ENCODE peak calls at places on chromosomes 16 and 17, in seven cellular contexts. O is upper lobe of left lung, G is pancreas, K is mucosa of descending colon, R is fibroblast of mammary gland, P is PC-3, V is Peyer's patch. M is an unnamed sample.

GRCh38 chr17:74180336-74180735 is 23.1 kb upstream of the RPL38 start:
- DNase-seq in P (no peak), R (no peak), G (no peak), O (no peak), K (no peak), V (no peak), M (no peak)

GRCh38 chr16:87747626-87748025 is 18.2 kb downstream of the KLHDC4 start:
- DNase-seq in R (no peak), G (no peak), K (no peak), V (no peak), O (no peak), P (no peak), M (no peak)

GRCh38 chr17:3906881-3907280 is 9.4 kb downstream of the P2RX1 start:
- DNase-seq in O (no peak), V (no peak), P (no peak), K (no peak), R (no peak), G (no peak), M (no peak)

GRCh38 chr17:38605852-38606645 is at the start of gene SRCIN1:
- DNase-seq in P (peak), G (peak), K (peak), V (peak), R (no peak), O (peak), M (no peak)

GRCh38 chr17:52027081-52027480 is 131.4 kb downstream of the CA10 start:
- DNase-seq in P (peak), R (no peak), G (no peak), V (no peak), K (no peak), O (no peak), M (no peak)

GRCh38 chr16:52435573-52435972 is 111.4 kb downstream of the TOX3 start:
- DNase-seq in K (no peak), G (no peak), V (no peak), O (no peak), P (no peak), R (no peak), M (no peak)

GRCh38 chr17:75872434-75873351 is 5.7 kb downstream of the TRIM47 start:
- DNase-seq in K (peak), V (peak), R (peak), G (no peak), P (peak), O (no peak), M (no peak)

GRCh38 chr16:84252214-84252613 is 12.4 kb upstream of the KCNG4 start:
- DNase-seq in G (no peak), K (no peak), V (no peak), P (no peak), R (no peak), O (no peak), M (no peak)

GRCh38 chr17:74633261-74633783 is 9.8 kb upstream of the CD300E start:
- DNase-seq in K (no peak), G (no peak), V (no peak), P (no peak), O (no peak), R (no peak), M (no peak)

GRCh38 chr17:82231562-82232321 is 2.9 kb downstream of the SLC16A3 start:
- DNase-seq in K (peak), R (peak), P (peak), O (peak), G (peak), V (peak), M (no peak)

GRCh38 chr17:4998666-4999428 is 1.1 kb downstream of the KIF1C start:
- DNase-seq in V (peak), G (peak), K (peak), R (no peak), O (peak), P (peak), M (no peak)

GRCh38 chr16:19167710-19168172 is 299 bp upstream of the SYT17 start:
- DNase-seq in G (peak), P (peak), V (peak), K (peak), R (peak), O (peak), M (no peak)

GRCh38 chr16:2427526-2427925 is 1.7 kb upstream of the CCNF start:
- DNase-seq in K (no peak), P (no peak), V (no peak), O (no peak), R (no peak), G (no peak), M (no peak)

GRCh38 chr16:2428787-2429036 is 535 bp upstream of the CCNF start:
- DNase-seq in R (no peak), K (no peak), G (no peak), P (no peak), V (no peak), O (no peak), M (no peak)

GRCh38 chr16:2428051-2428786 is 1.0 kb upstream of the CCNF start:
- DNase-seq in R (peak), G (peak), V (peak), O (no peak), K (peak), P (peak), M (no peak)

GRCh38 chr16:2429771-2430663 is 770 bp downstream of the CCNF start:
- DNase-seq in G (no peak), O (no peak), V (no peak), R (no peak), K (peak), P (peak), M (no peak)

DNA sequence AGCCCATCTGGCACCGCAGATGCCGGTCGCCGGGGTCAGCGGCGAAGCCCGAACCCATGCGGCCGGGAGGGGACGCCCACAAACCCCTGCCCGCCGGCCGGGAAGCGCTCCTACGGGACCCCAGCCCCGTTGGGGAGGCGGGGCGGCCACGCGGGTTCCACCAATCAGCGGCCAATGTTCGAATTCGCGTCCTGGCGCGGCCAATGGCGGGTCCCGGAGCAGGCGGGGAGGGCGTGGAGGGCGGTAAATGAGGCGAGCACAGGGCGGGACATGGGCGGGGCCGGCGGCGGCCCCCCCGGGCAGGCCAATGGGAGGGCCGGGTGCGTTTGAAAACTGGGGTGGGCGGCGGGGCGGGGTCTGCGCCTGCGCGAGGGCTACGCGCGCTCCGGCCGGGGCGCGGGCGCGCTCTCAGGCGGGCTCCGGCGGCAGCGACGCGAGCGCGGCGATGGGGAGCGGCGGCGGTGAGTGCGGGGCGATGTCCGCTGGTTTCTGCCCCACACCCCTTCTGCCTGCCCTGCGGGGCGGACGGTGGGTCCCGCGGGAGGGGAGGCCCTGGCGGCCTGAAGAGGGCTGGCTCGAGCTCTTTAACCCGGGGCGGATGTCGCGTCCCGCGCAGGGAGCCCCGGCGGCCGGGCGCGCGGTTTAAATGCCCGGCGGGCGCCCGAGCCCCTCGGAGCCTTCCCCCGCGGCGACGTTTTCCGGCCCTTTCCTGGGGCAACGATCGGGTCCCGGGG is at the start of gene CCNF:
- DNase-seq in P (peak), G (peak), V (peak), R (peak), K (peak), O (peak), M (peak)
- TF ChIP-seq CTCF in P (no peak), G (no peak), V (peak), R (no peak), K (no peak), O (peak), M (no peak)

GRCh38 chr17:30600830-30601494 is 123.8 kb downstream of the GOSR1 start:
- DNase-seq in O (no peak), R (peak), K (peak), P (peak), G (peak), V (no peak), M (no peak)

GRCh38 chr17:30599424-30600061 is 122.3 kb downstream of the GOSR1 start:
- DNase-seq in K (peak), G (no peak), P (no peak), V (no peak), R (no peak), O (no peak), M (no peak)

GRCh38 chr17:30594223-30594952 is 117.2 kb downstream of the GOSR1 start:
- DNase-seq in O (no peak), K (no peak), G (no peak), V (no peak), P (no peak), R (no peak), M (no peak)

GRCh38 chr17:30600062-30600829 is 123.0 kb downstream of the GOSR1 start:
- DNase-seq in O (peak), P (peak), V (peak), K (peak), R (peak), G (peak), M (no peak)

GRCh38 chr17:30597776-30598288 is 120.6 kb downstream of the GOSR1 start:
- DNase-seq in R (peak), G (no peak), P (no peak), O (no peak), V (no peak), K (no peak), M (no peak)
- H3K4me3 ChIP-seq in R (no peak), G (no peak), P (no peak), O (no peak), V (no peak), K (no peak), M (no peak)

DNA sequence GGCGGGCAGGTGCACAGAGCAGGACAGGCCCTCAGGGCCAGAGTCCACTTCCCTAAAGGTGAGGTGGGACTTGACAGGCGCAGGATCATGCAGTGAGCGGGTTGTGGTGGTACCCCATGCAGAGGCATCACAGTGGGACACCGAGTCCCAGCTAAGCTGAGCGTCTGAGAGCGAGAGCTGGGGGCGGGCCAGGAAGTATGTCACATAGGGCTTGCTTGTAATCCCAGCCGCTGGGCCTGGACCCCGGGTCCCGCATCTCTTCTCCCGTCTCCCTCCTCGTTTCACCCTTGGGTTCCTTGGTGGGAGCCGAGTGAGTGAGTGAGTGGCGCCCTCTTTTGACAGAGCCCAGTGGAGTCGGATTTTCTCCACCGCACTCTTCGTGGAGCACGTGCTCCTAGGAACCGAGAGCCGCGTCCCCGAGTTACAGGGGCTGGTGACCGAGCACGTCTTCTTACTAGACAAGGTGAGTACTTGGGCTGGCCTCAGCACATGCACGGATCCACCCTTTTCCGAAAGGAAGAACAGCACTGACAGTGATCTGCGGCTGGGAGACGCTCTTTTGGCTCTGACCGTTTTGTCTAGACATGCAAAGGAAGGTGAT is 50.8 kb upstream of the ENDOV start:
- DNase-seq in G (peak), P (peak), V (peak), O (peak), K (peak), R (peak), M (no peak)
- TF ChIP-seq CTCF in G (no peak), P (peak), V (peak), O (no peak), K (no peak), R (peak), M (peak)

GRCh38 chr16:5296163-5296562 is 198.6 kb upstream of the EEF2KMT start:
- DNase-seq in R (no peak), O (no peak), G (no peak), K (no peak), P (no peak), V (no peak), M (no peak)

GRCh38 chr16:5302372-5303114 is 204.9 kb upstream of the EEF2KMT start:
- DNase-seq in K (no peak), O (no peak), G (no peak), P (no peak), V (no peak), R (no peak), M (no peak)

GRCh38 chr16:5298202-5298601 is 200.6 kb upstream of the EEF2KMT start:
- DNase-seq in K (no peak), P (no peak), R (no peak), O (no peak), G (no peak), V (no peak), M (no peak)
- H3K4me3 ChIP-seq in K (no peak), P (no peak), R (no peak), O (no peak), G (no peak), V (no peak), M (no peak)

DNA sequence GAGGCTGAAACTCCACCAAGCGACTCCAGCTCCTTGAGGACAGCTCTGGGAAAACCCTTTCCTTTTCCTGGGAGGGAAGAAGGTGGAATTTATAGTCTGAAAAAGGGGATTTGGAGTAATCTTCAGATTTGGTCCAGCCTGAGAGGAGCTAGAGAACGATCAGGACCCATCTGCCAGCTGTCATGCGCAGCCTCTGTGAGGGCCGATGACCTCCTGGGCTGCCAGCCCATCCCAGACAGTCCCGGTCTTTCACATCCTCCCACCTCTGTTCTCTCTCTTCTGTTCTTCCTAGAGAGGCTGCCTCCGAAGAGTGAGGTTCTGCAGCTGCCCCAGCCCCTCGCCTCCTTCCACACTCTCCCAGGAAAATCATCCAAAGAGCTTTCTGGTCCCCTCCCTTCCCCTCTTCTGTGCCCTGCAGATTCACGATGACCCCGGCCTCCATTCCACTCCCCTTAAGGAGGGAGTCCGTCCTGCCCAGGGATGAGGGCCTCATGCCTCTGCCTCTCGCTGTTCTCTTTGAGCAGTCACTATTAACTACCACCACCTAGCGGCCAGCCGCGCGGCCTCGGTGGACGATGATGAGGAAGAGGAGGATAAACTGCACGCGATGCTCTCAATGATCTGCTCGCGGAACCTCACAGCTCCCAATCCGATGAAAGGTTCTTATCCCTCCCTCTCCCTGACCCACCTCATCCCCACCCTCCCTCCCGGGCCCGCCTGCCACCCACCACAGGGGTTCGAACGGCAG is 29.6 kb downstream of the SGSM2 start:
- DNase-seq in R (no peak), G (no peak), K (no peak), O (no peak), V (no peak), P (no peak), M (no peak)
- TF ChIP-seq CTCF in R (no peak), G (no peak), K (no peak), O (no peak), V (no peak), P (no peak), M (no peak)

DNA sequence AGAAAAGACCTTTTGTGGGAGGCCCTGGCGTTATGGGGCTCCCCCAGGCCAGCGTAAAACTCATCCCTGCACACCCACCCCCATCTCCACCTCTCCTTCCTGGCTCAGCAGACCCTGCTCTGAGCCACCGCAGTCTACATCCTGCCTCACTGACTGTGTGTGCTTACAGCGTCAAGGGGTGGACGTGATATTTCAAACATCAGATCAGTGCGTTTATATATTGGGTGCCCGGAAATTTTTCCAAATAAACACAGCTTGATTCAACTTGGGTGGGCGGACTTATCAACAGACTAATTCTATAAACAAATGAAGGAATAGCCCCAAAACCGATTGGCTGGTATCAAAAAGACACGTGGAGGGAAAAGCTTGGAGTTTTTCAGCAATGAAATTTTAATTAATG is 293 bp upstream of the FOXL1 start:
- DNase-seq in V (no peak), G (no peak), O (no peak), P (no peak), K (peak), R (peak), M (no peak)
- H3K4me3 ChIP-seq in V (peak), G (no peak), O (peak), P (peak), K (no peak), R (peak), M (no peak)

M was measured in AG09309.